ENCODE peak calls at places on chromosomes 4 and X, in four cellular contexts. W is AG04450, T is tibial artery, Q is PC-3. U is an unnamed sample.
A peak's percentile ranks its signal among the peaks of the same experiment; 100 is the strongest.

GRCh38 chr4:18859468-18859867 is 837.9 kb upstream of the LCORL start:
- DNase-seq in W (no peak), Q (no peak), T (no peak), U (no peak)

GRCh38 chrX:33892670-33893069 is 239.4 kb downstream of the FAM47A start:
- DNase-seq in W (no peak), Q (no peak), T (no peak), U (no peak)

GRCh38 chrX:153492153-153492454 is 2.7 kb upstream of the BGN start:
- DNase-seq in W (no peak), T (no peak), Q (no peak), U (no peak)

GRCh38 chr4:139593091-139593564 is 37.1 kb upstream of the SETD7 start:
- DNase-seq in T (no peak), Q (no peak), W (peak; percentile 67), U (no peak)

GRCh38 chrX:102599950-102600579 is 750 bp downstream of the ARMCX5 start:
- DNase-seq in T (no peak), Q (peak; percentile 19), W (no peak), U (no peak)

GRCh38 chrX:50154429-50154828 is 46.4 kb downstream of the AKAP4 start:
- DNase-seq in W (no peak), Q (no peak), T (no peak), U (no peak)

GRCh38 chr4:54726907-54727306 is 69.2 kb downstream of the KIT start:
- DNase-seq in W (no peak), Q (no peak), T (no peak), U (no peak)

GRCh38 chr4:930827-931193 is 1.3 kb downstream of the GAK start:
- DNase-seq in T (no peak), W (no peak), Q (peak; percentile 43), U (no peak)

GRCh38 chr4:138979742-138980141 is 35.8 kb upstream of the NOCT start:
- DNase-seq in W (no peak), T (no peak), Q (no peak), U (no peak)

GRCh38 chrX:16931371-16931770 is 15.1 kb upstream of the REPS2 start:
- DNase-seq in W (no peak), Q (no peak), T (no peak), U (no peak)

GRCh38 chrX:135112096-135112729 is 8.1 kb downstream of the ETDB start:
- DNase-seq in T (no peak), W (no peak), Q (peak; percentile 62), U (no peak)

GRCh38 chrX:2385224-2385623 is 115.6 kb downstream of the DHRSX start:
- DNase-seq in W (peak; percentile 37), T (no peak), Q (peak; percentile 22), U (no peak)

GRCh38 chr4:113623274-113623894 is 138.2 kb downstream of the CAMK2D start:
- DNase-seq in W (no peak), Q (no peak), T (no peak), U (no peak)

GRCh38 chrX:48720580-48721240 is 24.2 kb downstream of the SUV39H1 start:
- DNase-seq in W (no peak), T (no peak), Q (no peak), U (no peak)

GRCh38 chr4:154998284-154998683 is 210.2 kb upstream of the NPY2R start:
- DNase-seq in T (no peak), W (no peak), Q (no peak), U (no peak)

GRCh38 chr4:183411291-183411861 is 33.1 kb upstream of the CDKN2AIP start:
- DNase-seq in T (no peak), W (peak; percentile 27), Q (peak; percentile 42), U (no peak)

GRCh38 chrX:1661048-1661921 is 46.4 kb downstream of the ASMT start:
- DNase-seq in W (no peak), T (peak; percentile 25), Q (no peak), U (peak; percentile 22)

GRCh38 chrX:152601848-152602616 is 35.7 kb upstream of the GABRQ start:
- DNase-seq in W (no peak), T (no peak), Q (peak; percentile 37), U (no peak)

GRCh38 chrX:138885886-138886285 is 174.4 kb upstream of the FGF13 start:
- DNase-seq in Q (peak; percentile 78), T (no peak), W (no peak), U (no peak)

GRCh38 chrX:148878371-148878770 is 378.0 kb downstream of the AFF2 start:
- DNase-seq in T (no peak), W (no peak), Q (no peak), U (no peak)

DNA sequence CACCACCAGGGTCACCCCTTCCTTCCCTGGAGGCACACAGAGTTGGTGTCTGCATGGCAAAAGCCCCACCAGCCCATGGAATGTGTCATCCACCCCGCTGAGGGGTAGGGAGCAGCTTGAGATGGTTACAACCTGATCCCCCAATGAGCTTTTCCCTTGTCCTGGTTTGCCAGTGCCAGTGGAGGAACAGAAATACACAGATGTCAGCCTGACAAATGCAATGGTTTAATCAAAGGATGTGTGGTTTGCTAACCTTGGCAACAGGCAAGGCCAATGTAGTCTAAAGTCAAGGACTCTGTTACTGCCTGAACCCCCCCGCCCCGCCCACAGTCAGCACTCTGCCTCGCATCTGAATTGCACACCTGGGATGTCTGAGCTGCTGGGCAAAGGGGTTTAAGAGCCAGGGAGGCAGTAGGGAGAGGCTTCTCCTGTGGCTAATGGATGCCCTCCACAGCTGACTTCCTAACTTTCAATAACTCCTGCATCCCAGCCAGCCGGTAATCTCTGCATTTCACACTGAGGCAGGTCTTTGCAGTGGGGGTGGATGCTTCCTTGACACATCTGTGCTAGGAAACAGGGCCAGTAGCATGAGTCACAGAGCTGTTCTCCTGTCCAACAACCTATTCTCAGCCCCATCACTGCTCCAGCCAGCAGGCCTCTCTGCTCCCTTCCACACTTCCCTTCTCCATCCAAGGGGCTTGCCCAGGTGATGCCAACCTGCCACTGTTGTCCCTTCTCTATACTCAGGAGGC is 137.5 kb downstream of the AMMECR1 start:
- DNase-seq in W (peak; percentile 38), Q (peak; percentile 65), T (no peak), U (no peak)
- H3K4me3 ChIP-seq in W (no peak overlapping the region), Q (peak overlapping the region; percentile 46), T (no peak overlapping the region), U (no peak overlapping the region)

GRCh38 chr4:71052034-71052433 is 58.6 kb downstream of the DCK start:
- DNase-seq in Q (no peak), T (no peak), W (no peak), U (no peak)

GRCh38 chr4:71052716-71053115 is 59.3 kb downstream of the DCK start:
- DNase-seq in T (no peak), Q (no peak), W (no peak), U (no peak)

GRCh38 chr4:71049395-71049794 is 55.9 kb downstream of the DCK start:
- DNase-seq in Q (no peak), W (no peak), T (no peak), U (no peak)

GRCh38 chr4:71045256-71045655 is 51.8 kb downstream of the DCK start:
- DNase-seq in T (no peak), Q (no peak), W (no peak), U (no peak)

DNA sequence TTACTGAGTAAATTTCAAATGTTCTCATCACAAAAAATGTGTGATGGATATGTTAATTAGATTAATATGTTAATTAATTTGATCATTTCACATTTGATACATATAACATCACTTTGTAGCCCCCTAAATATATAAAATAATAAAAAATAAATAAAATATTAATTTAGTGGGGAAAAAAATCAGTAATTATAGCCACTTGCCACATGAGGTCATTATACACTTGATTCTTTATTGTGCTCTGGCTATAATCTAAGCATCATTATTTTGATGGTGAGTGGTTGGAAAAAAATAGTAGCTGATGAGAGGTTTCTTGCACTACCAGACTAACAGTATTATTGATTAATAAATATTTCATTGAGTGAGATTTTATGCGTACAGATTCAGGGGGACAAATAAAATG is 57.4 kb downstream of the DCK start:
- DNase-seq in T (no peak), W (no peak), Q (peak; percentile 43), U (no peak)
- TF ChIP-seq CTCF in T (no peak), W (peak; percentile 15), Q (peak; percentile 29), U (no peak)

GRCh38 chr4:2462992-2463762 is 5.7 kb upstream of the RNF4 start:
- DNase-seq in W (no peak), T (no peak), Q (no peak), U (no peak)
- H3K4me3 ChIP-seq in W (peak overlapping the region; percentile 43), T (peak overlapping the region; percentile 53), Q (peak overlapping the region; percentile 60), U (peak overlapping the region; percentile 74)

GRCh38 chrX:101460669-101461068 is 24.6 kb upstream of the ARMCX4 start:
- DNase-seq in T (no peak), Q (no peak), W (no peak), U (no peak)

DNA sequence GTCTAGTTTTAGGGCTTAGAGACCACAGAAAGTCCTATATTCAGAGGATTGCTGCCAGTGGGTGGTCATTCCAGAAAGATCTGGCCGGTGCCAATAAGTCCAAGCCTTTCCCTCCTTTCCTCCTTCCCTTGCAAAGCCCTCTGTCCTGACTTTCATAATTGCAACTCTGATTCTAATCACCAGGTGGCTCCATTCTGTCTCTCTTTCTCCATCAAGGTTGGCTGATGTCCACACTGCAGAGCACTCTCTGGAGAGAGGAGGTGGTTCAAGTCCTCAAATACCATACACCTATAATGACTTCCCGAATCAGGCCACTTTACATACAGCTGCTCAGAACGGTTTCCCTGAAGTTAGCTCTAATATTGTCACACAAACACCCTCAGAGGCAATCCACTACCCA is 22.4 kb upstream of the ARMCX4 start:
- DNase-seq in Q (peak; percentile 63), W (no peak), T (no peak), U (no peak)
- TF ChIP-seq CTCF in Q (peak; percentile 56), W (peak; percentile 40), T (no peak), U (no peak)

GRCh38 chr4:112517067-112517588 is 1.1 kb upstream of the NEUROG2 start:
- DNase-seq in Q (no peak), T (no peak), W (no peak), U (no peak)
- H3K4me3 ChIP-seq in Q (no peak overlapping the region), T (no peak overlapping the region), W (no peak overlapping the region), U (peak overlapping the region; percentile 64)

GRCh38 chrX:85052636-85053343 is 49.1 kb downstream of the APOOL start:
- DNase-seq in Q (peak; percentile 68), W (peak; percentile 42), T (no peak), U (no peak)
- TF ChIP-seq CTCF in Q (peak; percentile 52), W (peak; percentile 32), T (peak; percentile 36), U (peak; percentile 29)

GRCh38 chrX:40729923-40730584 is 5.3 kb downstream of the MED14 start:
- DNase-seq in W (no peak), T (no peak), Q (no peak), U (no peak)

GRCh38 chrX:40736170-40736505 is 796 bp upstream of the MED14 start:
- DNase-seq in Q (peak; percentile 4), T (no peak), W (no peak), U (no peak)

GRCh38 chrX:40734956-40735317 is 405 bp downstream of the MED14 start:
- DNase-seq in W (no peak), T (no peak), Q (no peak), U (no peak)

GRCh38 chrX:40735318-40736169 is at the start of gene MED14:
- DNase-seq in T (peak; percentile 76), W (peak; percentile 54), Q (peak; percentile 84), U (peak; percentile 93)

GRCh38 chrX:40733691-40734090 is 1.7 kb downstream of the MED14 start:
- DNase-seq in W (no peak), Q (no peak), T (no peak), U (no peak)
- H3K4me3 ChIP-seq in W (peak overlapping the region; percentile 71), Q (peak overlapping the region; percentile 92), T (peak overlapping the region; percentile 87), U (no peak overlapping the region)

U was measured in ascending aorta.